ENCODE peak calls at places on chromosomes 4 and X, in four cellular contexts. One of them, this sample, is unnamed.

GRCh38 chrX:65821721-65822496 is 154.5 kb downstream of the MSN start:
- DNase-seq in breast epithelium: no peak
- DNase-seq in adrenal gland: no peak
- DNase-seq in left lung: peak; percentile 86
- DNase-seq in this sample: no peak

GRCh38 chrX:135910251-135910650 is 16.7 kb downstream of the SAGE1 start:
- DNase-seq in breast epithelium: no peak
- DNase-seq in adrenal gland: no peak
- DNase-seq in left lung: no peak
- DNase-seq in this sample: no peak

GRCh38 chr4:86036729-86037128 is 323.1 kb downstream of the MAPK10 start:
- DNase-seq in breast epithelium: no peak
- DNase-seq in adrenal gland: no peak
- DNase-seq in left lung: no peak
- DNase-seq in this sample: no peak

GRCh38 chrX:15465347-15465746 is 27.8 kb downstream of the PIR start:
- DNase-seq in breast epithelium: no peak
- DNase-seq in adrenal gland: peak; percentile 47
- DNase-seq in left lung: no peak
- DNase-seq in this sample: no peak

GRCh38 chr4:114287079-114287696 is 307.7 kb upstream of the ARSJ start:
- DNase-seq in breast epithelium: no peak
- DNase-seq in adrenal gland: no peak
- DNase-seq in left lung: no peak
- DNase-seq in this sample: no peak

GRCh38 chrX:130285069-130285620 is 16.4 kb upstream of the ZNF280C start:
- DNase-seq in breast epithelium: no peak
- DNase-seq in adrenal gland: peak; percentile 52
- DNase-seq in left lung: no peak
- DNase-seq in this sample: no peak

GRCh38 chr4:40576651-40577480 is 52.8 kb downstream of the RBM47 start:
- DNase-seq in breast epithelium: peak; percentile 75
- DNase-seq in adrenal gland: peak; percentile 84
- DNase-seq in left lung: peak; percentile 91
- DNase-seq in this sample: peak; percentile 73

GRCh38 chrX:28133763-28134162 is 152.5 kb upstream of the DCAF8L1 start:
- DNase-seq in breast epithelium: no peak
- DNase-seq in adrenal gland: no peak
- DNase-seq in left lung: no peak
- DNase-seq in this sample: no peak

GRCh38 chr4:127501103-127501502 is 131.7 kb upstream of the INTU start:
- DNase-seq in breast epithelium: no peak
- DNase-seq in adrenal gland: no peak
- DNase-seq in left lung: no peak
- DNase-seq in this sample: no peak

GRCh38 chr4:384311-385010 is 46.8 kb downstream of the ZNF141 start:
- DNase-seq in breast epithelium: no peak
- DNase-seq in adrenal gland: no peak
- DNase-seq in left lung: no peak
- DNase-seq in this sample: no peak

GRCh38 chrX:47649302-47649701 is 1.1 kb downstream of the ELK1 start:
- DNase-seq in breast epithelium: no peak
- DNase-seq in adrenal gland: no peak
- DNase-seq in left lung: no peak
- DNase-seq in this sample: no peak

GRCh38 chrX:155086202-155086840 is 15.0 kb downstream of the BRCC3 start:
- DNase-seq in breast epithelium: no peak
- DNase-seq in adrenal gland: no peak
- DNase-seq in left lung: no peak
- DNase-seq in this sample: no peak

GRCh38 chr4:93409035-93409434 is 419.5 kb upstream of the ATOH1 start:
- DNase-seq in breast epithelium: no peak
- DNase-seq in adrenal gland: no peak
- DNase-seq in left lung: no peak
- DNase-seq in this sample: no peak

GRCh38 chr4:178028481-178028880 is 586.2 kb upstream of the AGA start:
- DNase-seq in breast epithelium: no peak
- DNase-seq in adrenal gland: no peak
- DNase-seq in left lung: no peak
- DNase-seq in this sample: no peak

GRCh38 chr4:175947117-175947722 is 118.4 kb upstream of the WDR17 start:
- DNase-seq in breast epithelium: no peak
- DNase-seq in adrenal gland: no peak
- DNase-seq in left lung: no peak
- DNase-seq in this sample: no peak

GRCh38 chr4:6746721-6747689 is 31.0 kb downstream of the BLOC1S4 start:
- DNase-seq in breast epithelium: peak; percentile 57
- DNase-seq in adrenal gland: no peak
- DNase-seq in left lung: peak; percentile 88
- DNase-seq in this sample: no peak

GRCh38 chrX:45771114-45771513 is 570.4 kb upstream of the DIPK2B start:
- DNase-seq in breast epithelium: no peak
- DNase-seq in adrenal gland: no peak
- DNase-seq in left lung: no peak
- DNase-seq in this sample: peak; percentile 89

GRCh38 chr4:112234952-112235609 is 3.5 kb downstream of the AP1AR start:
- DNase-seq in breast epithelium: peak; percentile 62
- DNase-seq in adrenal gland: peak; percentile 90
- DNase-seq in left lung: no peak
- DNase-seq in this sample: peak; percentile 50

GRCh38 chr4:158159718-158160094 is 13.1 kb downstream of the GASK1B start:
- DNase-seq in breast epithelium: no peak
- DNase-seq in adrenal gland: no peak
- DNase-seq in left lung: no peak
- DNase-seq in this sample: no peak

GRCh38 chrX:116384406-116384805 is 52.0 kb upstream of the SLC6A14 start:
- DNase-seq in breast epithelium: no peak
- DNase-seq in adrenal gland: no peak
- DNase-seq in left lung: no peak
- DNase-seq in this sample: no peak

GRCh38 chrX:53926030-53926429 is 118.2 kb downstream of the PHF8 start:
- DNase-seq in breast epithelium: no peak
- DNase-seq in adrenal gland: no peak
- DNase-seq in left lung: no peak
- DNase-seq in this sample: no peak

GRCh38 chrX:38375888-38376287 is 23.5 kb downstream of the OTC start:
- DNase-seq in breast epithelium: no peak
- DNase-seq in adrenal gland: no peak
- DNase-seq in left lung: no peak
- DNase-seq in this sample: peak; percentile 7

GRCh38 chr4:19236473-19236872 is 1015.2 kb upstream of the SLIT2 start:
- DNase-seq in breast epithelium: no peak
- DNase-seq in adrenal gland: no peak
- DNase-seq in left lung: no peak
- DNase-seq in this sample: no peak

GRCh38 chr4:7428261-7429068 is 6.3 kb downstream of the PSAPL1 start:
- DNase-seq in breast epithelium: no peak
- DNase-seq in adrenal gland: no peak
- DNase-seq in left lung: peak; percentile 54
- DNase-seq in this sample: no peak

GRCh38 chr4:146545102-146545501 is 23.4 kb upstream of the SLC10A7 start:
- DNase-seq in breast epithelium: no peak
- DNase-seq in adrenal gland: no peak
- DNase-seq in left lung: no peak
- DNase-seq in this sample: no peak

GRCh38 chr4:111806331-111806730 is 338.9 kb upstream of the FAM241A start:
- DNase-seq in breast epithelium: no peak
- DNase-seq in adrenal gland: no peak
- DNase-seq in left lung: no peak
- DNase-seq in this sample: no peak

GRCh38 chrX:38985375-38985774 is 184.1 kb downstream of the MID1IP1 start:
- DNase-seq in breast epithelium: no peak
- DNase-seq in adrenal gland: no peak
- DNase-seq in left lung: no peak
- DNase-seq in this sample: no peak

DNA sequence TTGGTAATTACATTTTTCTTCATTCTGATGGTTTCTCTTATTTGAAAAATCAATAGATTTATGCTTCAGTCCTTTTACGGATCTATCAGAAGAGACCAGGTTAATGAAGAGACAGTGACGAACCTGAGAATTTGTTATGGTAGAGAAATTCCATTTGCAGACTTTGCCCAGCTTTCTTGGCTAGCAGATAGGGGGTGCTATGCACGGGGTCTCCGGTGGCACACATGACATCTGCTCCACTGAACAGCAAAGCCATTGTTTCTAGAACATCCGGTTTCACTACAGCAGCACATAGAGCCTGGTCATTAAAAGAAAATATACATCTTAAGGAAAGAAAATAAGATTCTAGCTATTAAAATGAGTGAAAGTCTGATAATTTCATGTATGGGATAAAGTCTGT is 85.1 kb downstream of the ARAP2 start:
- DNase-seq in breast epithelium: no peak
- DNase-seq in adrenal gland: no peak
- DNase-seq in left lung: no peak
- DNase-seq in this sample: no peak
- TF ChIP-seq CTCF in breast epithelium: no peak
- TF ChIP-seq CTCF in adrenal gland: no peak
- TF ChIP-seq CTCF in left lung: no peak
- TF ChIP-seq CTCF in this sample: peak; percentile 11

DNA sequence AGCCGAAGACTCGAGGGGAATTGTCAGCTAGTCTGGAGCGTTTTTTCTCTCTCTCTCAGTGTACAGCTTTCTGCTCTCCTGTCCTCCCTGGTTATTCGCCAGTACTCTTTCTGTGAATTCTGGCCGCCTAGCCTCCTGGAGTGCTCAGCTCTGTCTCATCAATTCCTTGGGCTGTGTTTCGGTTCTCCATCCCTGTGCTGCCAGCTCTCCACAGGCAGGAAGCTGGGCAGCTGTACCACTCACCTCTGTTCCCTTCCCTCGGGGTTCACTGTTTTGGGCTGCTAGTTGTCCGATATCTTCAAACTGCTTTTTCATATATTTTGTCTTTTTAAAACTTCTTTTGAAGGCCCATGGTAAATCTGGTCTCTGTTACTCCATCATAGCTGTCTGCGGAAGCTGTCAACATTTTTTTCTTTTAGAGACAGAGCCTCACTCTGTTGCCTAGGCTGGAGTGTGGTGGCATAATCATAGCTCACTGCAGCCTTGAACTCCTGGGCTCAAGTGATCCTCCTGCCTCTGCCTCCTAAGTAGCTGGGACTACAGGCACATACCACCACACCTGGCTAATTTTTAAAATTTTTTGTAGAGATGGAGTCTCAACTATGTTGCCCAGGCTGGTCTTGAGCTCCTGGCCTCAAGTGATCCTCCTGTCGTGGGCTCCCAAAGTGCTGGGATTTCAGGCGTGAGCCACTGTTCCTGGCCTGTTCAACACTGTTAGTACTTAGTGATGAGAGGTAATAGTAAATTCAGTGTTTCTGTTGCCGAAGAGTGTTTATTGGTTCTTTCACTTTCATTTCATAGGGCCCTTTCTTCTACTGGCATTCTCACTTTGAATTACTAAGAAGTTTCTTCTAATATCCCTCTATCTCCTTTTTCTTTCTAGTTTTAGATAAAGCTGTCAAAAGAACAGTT is 18.6 kb downstream of the ZCCHC4 start:
- DNase-seq in breast epithelium: no peak
- DNase-seq in adrenal gland: no peak
- DNase-seq in left lung: no peak
- DNase-seq in this sample: no peak
- H3K4me3 ChIP-seq in breast epithelium: no peak overlapping the region
- H3K4me3 ChIP-seq in adrenal gland: peak overlapping the region; percentile 35
- H3K4me3 ChIP-seq in left lung: no peak overlapping the region
- H3K4me3 ChIP-seq in this sample: peak overlapping the region; percentile 2

DNA sequence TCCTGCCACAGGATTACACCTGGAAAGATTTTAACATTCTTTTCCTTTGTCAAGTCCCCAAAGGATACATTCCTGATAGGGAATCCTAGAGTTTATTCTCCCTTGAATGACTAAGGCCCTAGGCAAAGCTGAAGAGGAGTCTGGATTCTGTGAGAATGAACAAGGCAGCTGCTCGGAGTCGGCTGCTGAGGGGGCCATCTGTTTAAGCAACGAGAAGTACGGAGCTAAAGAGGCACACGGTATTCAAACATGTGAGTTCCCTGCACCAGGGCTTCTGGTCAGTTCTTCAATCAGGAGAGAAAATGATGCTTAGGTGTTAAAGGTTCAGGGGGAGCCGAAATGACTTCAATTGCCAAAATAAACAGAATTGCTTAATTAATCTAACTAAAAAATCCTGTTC is 97.6 kb downstream of the MGST2 start:
- DNase-seq in breast epithelium: no peak
- DNase-seq in adrenal gland: no peak
- DNase-seq in left lung: no peak
- DNase-seq in this sample: no peak
- H3K27ac ChIP-seq in breast epithelium: peak overlapping the region; percentile 38
- H3K27ac ChIP-seq in adrenal gland: no peak overlapping the region
- H3K27ac ChIP-seq in left lung: peak overlapping the region; percentile 74
- H3K27ac ChIP-seq in this sample: no peak overlapping the region

GRCh38 chrX:147570483-147570882 is 341.2 kb upstream of the FMR1 start:
- DNase-seq in breast epithelium: no peak
- DNase-seq in adrenal gland: no peak
- DNase-seq in left lung: no peak
- DNase-seq in this sample: no peak
- TF ChIP-seq CTCF in breast epithelium: no peak
- TF ChIP-seq CTCF in adrenal gland: no peak
- TF ChIP-seq CTCF in left lung: no peak
- TF ChIP-seq CTCF in this sample: peak; percentile 22

This sample was measured in Panc1.